ENCODE peak calls at places on chromosomes 7 and 10, in eight cellular contexts. J is tibial artery, T is stomach, H is cardiac fibroblast, G is ascending aorta, L is epithelial cell of esophagus, A is neural progenitor cell, W is cardiac muscle cell. I is an unnamed sample.

GRCh38 chr10:78341953-78342614 is 308.4 kb downstream of the RPS24 start:
- DNase-seq in J (peak), T (peak), H (no peak), G (no peak), L (no peak), A (no peak), W (no peak), I (no peak)

GRCh38 chr10:44180321-44181154 is 204.4 kb downstream of the CXCL12 start:
- DNase-seq in J (no peak), T (no peak), H (peak), G (no peak), L (no peak), A (no peak), W (no peak), I (peak)

GRCh38 chr10:131090761-131091661 is 220.5 kb downstream of the TCERG1L start:
- DNase-seq in J (no peak), T (no peak), H (no peak), G (no peak), L (no peak), A (no peak), W (no peak), I (no peak)

GRCh38 chr7:90262438-90262837 is 17.5 kb downstream of the CFAP69 start:
- DNase-seq in J (no peak), T (no peak), H (peak), G (no peak), L (peak), A (peak), W (no peak), I (peak)

GRCh38 chr7:158782638-158783490 is 46.4 kb downstream of the ESYT2 start:
- DNase-seq in J (peak), T (no peak), H (peak), G (peak), L (peak), A (peak), W (peak), I (peak)

GRCh38 chr10:33588974-33589600 is 254.6 kb upstream of the NRP1 start:
- DNase-seq in J (no peak), T (no peak), H (no peak), G (no peak), L (no peak), A (no peak), W (no peak), I (no peak)

GRCh38 chr10:30589441-30589840 is 40.1 kb downstream of the LYZL2 start:
- DNase-seq in J (no peak), T (no peak), H (no peak), G (no peak), L (no peak), A (no peak), W (no peak), I (no peak)

GRCh38 chr7:27185013-27185707 is at the start of gene HOXA11:
- DNase-seq in J (peak), T (peak), H (peak), G (no peak), L (peak), A (no peak), W (no peak), I (peak)

GRCh38 chr7:116598846-116599245 is 73.2 kb upstream of the MET start:
- DNase-seq in J (no peak), T (no peak), H (no peak), G (no peak), L (no peak), A (no peak), W (no peak), I (no peak)

GRCh38 chr7:130917669-130918128 is 183.7 kb upstream of the KLF14 start:
- DNase-seq in J (no peak), T (no peak), H (no peak), G (no peak), L (peak), A (no peak), W (no peak), I (no peak)

GRCh38 chr10:131020775-131021174 is 290.7 kb downstream of the TCERG1L start:
- DNase-seq in J (no peak), T (no peak), H (no peak), G (no peak), L (no peak), A (no peak), W (no peak), I (no peak)

GRCh38 chr7:38373155-38373554 is 99.7 kb upstream of the TARP start:
- DNase-seq in J (no peak), T (no peak), H (peak), G (no peak), L (no peak), A (no peak), W (no peak), I (peak)

DNA sequence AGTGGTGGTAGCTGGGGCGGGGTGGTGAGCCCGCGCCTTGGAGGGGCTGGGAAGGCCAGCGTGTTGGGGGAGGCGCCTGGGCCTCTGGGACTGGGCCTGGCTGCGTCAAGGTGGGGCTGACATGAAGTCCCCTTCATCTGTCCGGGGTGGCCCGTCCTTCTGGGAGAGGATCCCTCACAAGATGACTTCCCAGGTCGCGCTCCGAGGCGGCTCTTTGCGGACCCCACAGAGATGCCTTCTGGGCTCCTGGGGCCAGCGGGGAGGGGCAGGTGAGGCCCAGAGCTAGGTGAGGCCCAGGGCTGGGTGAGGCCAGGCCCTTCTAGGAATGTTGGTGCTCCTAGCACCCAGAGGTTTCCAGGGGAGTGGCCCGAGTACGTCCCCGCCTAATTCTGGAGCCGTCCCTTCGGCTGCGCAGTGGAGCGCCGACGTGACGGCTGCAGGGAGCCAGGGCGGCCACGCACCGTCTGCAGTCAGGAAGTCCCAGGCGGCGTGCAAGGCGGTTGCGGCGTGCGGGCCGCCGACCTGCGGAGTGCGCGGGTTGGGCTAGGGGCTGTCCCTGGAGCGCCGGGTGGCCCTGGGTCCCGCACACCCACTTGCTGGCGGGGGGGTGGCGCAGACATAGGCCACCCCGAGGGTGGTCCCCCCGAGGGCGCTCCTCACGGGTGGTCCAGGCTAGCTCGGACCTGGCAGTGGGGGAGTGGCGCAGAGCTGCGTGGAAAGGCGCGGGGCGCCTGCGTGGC is 58.3 kb upstream of the NUPR2 start:
- DNase-seq in J (no peak), T (no peak), H (no peak), G (no peak), L (no peak), A (no peak), W (no peak), I (no peak)
- H3K4me3 ChIP-seq in J (peak), T (peak), H (no peak), G (peak), L (no peak), A (no peak), W (no peak), I (no peak)

DNA sequence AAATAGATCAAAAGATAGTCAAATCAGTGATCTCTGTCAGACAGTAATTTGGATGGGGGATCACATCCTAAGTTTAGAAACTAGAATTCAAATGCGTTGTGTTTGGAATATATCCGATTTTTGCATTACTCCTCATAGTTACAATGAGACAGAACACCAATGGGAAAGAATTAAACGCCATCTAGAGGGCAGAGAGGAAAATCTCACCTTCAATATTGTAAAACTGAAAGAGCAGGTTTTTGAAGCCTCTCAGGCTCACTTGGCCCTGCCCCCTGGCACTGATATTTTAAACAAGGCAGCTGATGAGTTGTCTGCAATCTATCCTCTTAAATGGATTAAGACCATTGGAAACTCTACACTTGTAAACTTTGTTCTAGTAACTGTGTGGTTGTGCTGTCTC is 17.7 kb downstream of the FRG2B start:
- DNase-seq in J (no peak), T (no peak), H (peak), G (no peak), L (peak), A (no peak), W (peak), I (peak)
- TF ChIP-seq CTCF in J (peak), T (no peak), H (peak), G (no peak), L (no peak), A (peak), W (peak), I (peak)

GRCh38 chr10:5283305-5284158 is 81.2 kb upstream of the UCN3 start:
- DNase-seq in J (peak), T (peak), H (peak), G (no peak), L (peak), A (peak), W (peak), I (peak)
- H3K4me3 ChIP-seq in J (no peak), T (no peak), H (no peak), G (no peak), L (no peak), A (no peak), W (no peak), I (no peak)

GRCh38 chr7:142960955-142961512 is 1.1 kb downstream of the KEL start:
- DNase-seq in J (no peak), T (no peak), H (no peak), G (no peak), L (no peak), A (no peak), W (no peak), I (no peak)
- TF ChIP-seq CTCF in J (no peak), T (no peak), H (no peak), G (no peak), L (no peak), A (no peak), W (peak), I (no peak)

GRCh38 chr7:148882192-148882591 is 1.9 kb downstream of the EZH2 start:
- DNase-seq in J (no peak), T (no peak), H (no peak), G (no peak), L (no peak), A (no peak), W (no peak), I (no peak)
- H3K4me3 ChIP-seq in J (no peak), T (no peak), H (no peak), G (no peak), L (peak), A (peak), W (peak), I (peak)

DNA sequence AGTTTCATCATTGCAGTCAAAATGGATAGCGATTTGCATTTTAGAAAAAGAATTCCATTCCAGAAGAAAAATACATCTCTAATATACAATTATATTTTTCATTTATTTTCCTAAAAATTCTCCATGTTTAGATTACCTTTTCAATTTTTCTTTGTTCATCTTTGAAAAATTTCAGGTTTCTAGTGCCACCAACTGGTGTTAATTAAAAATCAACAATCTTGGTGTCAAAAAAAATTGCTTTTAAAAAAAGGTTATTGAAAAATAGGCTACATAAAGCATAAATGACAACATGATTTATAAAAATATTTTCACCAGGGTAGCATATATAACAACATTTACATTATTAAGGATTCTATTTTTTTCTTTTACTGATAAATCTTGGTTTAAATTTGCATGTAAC is 53.0 kb downstream of the CCDC186 start:
- DNase-seq in J (no peak), T (no peak), H (no peak), G (no peak), L (no peak), A (no peak), W (no peak), I (no peak)
- TF ChIP-seq CTCF in J (no peak), T (no peak), H (no peak), G (no peak), L (no peak), A (peak), W (no peak), I (no peak)

DNA sequence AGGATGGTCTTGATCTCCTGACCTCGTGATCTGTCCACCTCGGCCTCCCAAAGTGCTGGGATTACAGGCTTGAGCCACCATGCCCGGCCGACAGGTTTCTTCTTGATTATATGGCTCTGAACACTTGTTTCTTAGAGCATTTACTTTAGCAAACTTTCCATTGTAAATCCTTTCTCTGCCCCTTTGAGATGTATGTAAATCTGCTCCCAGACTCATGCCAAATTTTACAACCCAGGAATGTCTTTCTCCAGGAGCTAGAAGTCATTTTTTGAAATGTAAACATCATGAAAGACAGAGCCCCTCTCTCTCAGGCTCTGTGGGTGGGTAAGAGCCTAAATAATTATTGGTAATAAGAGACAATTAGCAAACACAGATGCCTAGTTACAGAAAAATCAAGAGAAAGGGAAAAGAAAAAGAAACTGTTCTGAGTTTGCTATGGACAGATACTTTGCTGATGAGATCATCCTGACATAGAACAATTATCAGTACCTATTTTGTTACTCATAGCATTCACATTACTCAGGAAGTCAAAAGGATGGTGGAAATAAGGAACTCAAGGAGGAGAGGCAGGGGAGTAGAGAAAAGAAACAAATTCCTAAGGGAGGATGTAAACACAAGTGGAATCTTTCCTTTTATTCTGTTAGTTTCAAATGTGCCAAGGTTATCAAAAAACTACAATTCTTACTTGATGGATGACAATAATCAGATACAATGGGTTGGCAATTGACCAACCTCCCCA is 165.1 kb upstream of the PTN start:
- DNase-seq in J (no peak), T (no peak), H (peak), G (no peak), L (peak), A (no peak), W (no peak), I (peak)
- H3K4me3 ChIP-seq in J (no peak), T (no peak), H (no peak), G (no peak), L (no peak), A (no peak), W (no peak), I (no peak)

GRCh38 chr10:133306941-133307379 is 1.7 kb downstream of the TUBGCP2 start:
- DNase-seq in J (no peak), T (no peak), H (no peak), G (no peak), L (no peak), A (no peak), W (no peak), I (no peak)

GRCh38 chr10:133309111-133309719 is 501 bp downstream of the ZNF511 start:
- DNase-seq in J (peak), T (peak), H (peak), G (peak), L (peak), A (peak), W (peak), I (peak)

GRCh38 chr10:133309720-133310398 is 1.1 kb downstream of the ZNF511 start:
- DNase-seq in J (no peak), T (peak), H (no peak), G (no peak), L (no peak), A (no peak), W (no peak), I (no peak)

GRCh38 chr10:133307776-133308430 is 769 bp downstream of the TUBGCP2 start:
- DNase-seq in J (no peak), T (peak), H (peak), G (no peak), L (peak), A (peak), W (peak), I (peak)

GRCh38 chr10:133308431-133309110 is at the start of the genes TUBGCP2 and ZNF511:
- DNase-seq in J (peak), T (peak), H (peak), G (no peak), L (peak), A (peak), W (peak), I (peak)
- TF ChIP-seq CTCF in J (no peak), T (no peak), H (peak), G (no peak), L (peak), A (no peak), W (peak), I (peak)